ENCODE peak calls at places on chromosomes 3 and 15, in six cellular contexts. One of them, this sample, is unnamed.

GRCh38 chr3:113844622-113845222 is 6.1 kb downstream of the GRAMD1C start:
- DNase-seq in GM23338: peak; percentile 48
- DNase-seq in H1: no peak
- DNase-seq in K562: peak; percentile 15
- DNase-seq in GM12878: no peak
- DNase-seq in HepG2: peak; percentile 39
- DNase-seq in this sample: no peak

GRCh38 chr3:145936986-145937385 is 224.0 kb downstream of the PLOD2 start:
- DNase-seq in GM23338: no peak
- DNase-seq in H1: no peak
- DNase-seq in K562: no peak
- DNase-seq in GM12878: no peak
- DNase-seq in HepG2: no peak
- DNase-seq in this sample: no peak

GRCh38 chr15:68972201-68973065 is 42.1 kb upstream of the NOX5 start:
- DNase-seq in GM23338: no peak
- DNase-seq in H1: no peak
- DNase-seq in K562: peak; percentile 30
- DNase-seq in GM12878: no peak
- DNase-seq in HepG2: no peak
- DNase-seq in this sample: no peak

GRCh38 chr3:24359645-24360462 is 134.8 kb downstream of the THRB start:
- DNase-seq in GM23338: peak; percentile 36
- DNase-seq in H1: no peak
- DNase-seq in K562: peak; percentile 38
- DNase-seq in GM12878: no peak
- DNase-seq in HepG2: no peak
- DNase-seq in this sample: no peak

GRCh38 chr3:15345051-15345607 is 12.7 kb upstream of the SH3BP5 start:
- DNase-seq in GM23338: no peak
- DNase-seq in H1: no peak
- DNase-seq in K562: no peak
- DNase-seq in GM12878: no peak
- DNase-seq in HepG2: no peak
- DNase-seq in this sample: no peak

GRCh38 chr3:127183931-127184869 is 8.7 kb upstream of the PRR23E start:
- DNase-seq in GM23338: no peak
- DNase-seq in H1: peak; percentile 35
- DNase-seq in K562: no peak
- DNase-seq in GM12878: no peak
- DNase-seq in HepG2: no peak
- DNase-seq in this sample: no peak

GRCh38 chr15:63553388-63553791 is 43.8 kb upstream of the FBXL22 start:
- DNase-seq in GM23338: peak; percentile 67
- DNase-seq in H1: no peak
- DNase-seq in K562: no peak
- DNase-seq in GM12878: no peak
- DNase-seq in HepG2: no peak
- DNase-seq in this sample: no peak

GRCh38 chr3:126924458-126924857 is 58.5 kb upstream of the PLXNA1 start:
- DNase-seq in GM23338: no peak
- DNase-seq in H1: no peak
- DNase-seq in K562: no peak
- DNase-seq in GM12878: no peak
- DNase-seq in HepG2: no peak
- DNase-seq in this sample: no peak

GRCh38 chr3:134308350-134308891 is 57.8 kb upstream of the RYK start:
- DNase-seq in GM23338: peak; percentile 95
- DNase-seq in H1: peak; percentile 95
- DNase-seq in K562: peak; percentile 62
- DNase-seq in GM12878: peak; percentile 8
- DNase-seq in HepG2: peak; percentile 74
- DNase-seq in this sample: peak; percentile 92

GRCh38 chr3:176690470-176690869 is 506.8 kb downstream of the TBL1XR1 start:
- DNase-seq in GM23338: no peak
- DNase-seq in H1: no peak
- DNase-seq in K562: no peak
- DNase-seq in GM12878: no peak
- DNase-seq in HepG2: no peak
- DNase-seq in this sample: no peak

GRCh38 chr15:85831415-85832113 is 36.8 kb upstream of the KLHL25 start:
- DNase-seq in GM23338: peak; percentile 79
- DNase-seq in H1: peak; percentile 71
- DNase-seq in K562: peak; percentile 26
- DNase-seq in GM12878: no peak
- DNase-seq in HepG2: peak; percentile 47
- DNase-seq in this sample: peak; percentile 73

GRCh38 chr3:54891540-54891897 is 36.3 kb downstream of the LRTM1 start:
- DNase-seq in GM23338: no peak
- DNase-seq in H1: no peak
- DNase-seq in K562: peak; percentile 58
- DNase-seq in GM12878: no peak
- DNase-seq in HepG2: peak; percentile 42
- DNase-seq in this sample: no peak

GRCh38 chr3:120144267-120144666 is 50.0 kb upstream of the GSK3B start:
- DNase-seq in GM23338: peak; percentile 37
- DNase-seq in H1: no peak
- DNase-seq in K562: no peak
- DNase-seq in GM12878: no peak
- DNase-seq in HepG2: peak; percentile 39
- DNase-seq in this sample: peak; percentile 19

GRCh38 chr15:25783607-25784131 is 79.5 kb downstream of the ATP10A start:
- DNase-seq in GM23338: peak; percentile 88
- DNase-seq in H1: peak; percentile 95
- DNase-seq in K562: peak; percentile 57
- DNase-seq in GM12878: no peak
- DNase-seq in HepG2: no peak
- DNase-seq in this sample: peak; percentile 86

GRCh38 chr3:20700702-20701101 is 514.7 kb upstream of the SGO1 start:
- DNase-seq in GM23338: no peak
- DNase-seq in H1: no peak
- DNase-seq in K562: no peak
- DNase-seq in GM12878: no peak
- DNase-seq in HepG2: no peak
- DNase-seq in this sample: no peak

GRCh38 chr3:47314056-47314764 is 31.5 kb downstream of the KLHL18 start:
- DNase-seq in GM23338: no peak
- DNase-seq in H1: no peak
- DNase-seq in K562: no peak
- DNase-seq in GM12878: no peak
- DNase-seq in HepG2: no peak
- DNase-seq in this sample: no peak

GRCh38 chr3:160796813-160797164 is 40.8 kb downstream of the PPM1L start:
- DNase-seq in GM23338: no peak
- DNase-seq in H1: no peak
- DNase-seq in K562: no peak
- DNase-seq in GM12878: no peak
- DNase-seq in HepG2: peak; percentile 17
- DNase-seq in this sample: no peak

DNA sequence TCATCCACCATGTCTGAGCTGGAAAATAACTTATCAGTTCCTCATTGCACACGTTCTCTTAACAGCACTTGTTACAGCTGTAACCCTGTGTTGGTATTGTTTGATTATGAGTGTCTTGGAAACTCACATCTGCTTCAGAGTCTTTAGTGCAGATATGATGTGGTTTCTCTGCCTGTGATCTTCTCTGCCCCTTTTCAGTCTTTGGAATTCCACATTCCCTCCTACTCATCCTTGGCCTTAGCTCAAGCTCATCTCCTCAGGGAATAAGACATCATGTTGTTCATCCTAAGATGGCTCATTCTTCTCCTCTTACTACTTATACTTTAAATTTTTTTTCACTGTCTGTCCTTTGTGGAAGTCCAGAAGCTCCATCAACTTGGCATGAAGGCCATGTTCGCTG is 77.7 kb downstream of the SYNPR start:
- DNase-seq in GM23338: no peak
- DNase-seq in H1: no peak
- DNase-seq in K562: no peak
- DNase-seq in GM12878: no peak
- DNase-seq in HepG2: no peak
- DNase-seq in this sample: no peak
- TF ChIP-seq CREB1 in GM23338: no peak
- TF ChIP-seq CREB1 in H1: no peak
- TF ChIP-seq CREB1 in K562: no peak
- TF ChIP-seq CREB1 in GM12878: no peak
- TF ChIP-seq CREB1 in HepG2: no peak
- TF ChIP-seq CREB1 in this sample: no peak

GRCh38 chr3:94136133-94136532 is 73.3 kb downstream of the NSUN3 start:
- DNase-seq in GM23338: no peak
- DNase-seq in H1: no peak
- DNase-seq in K562: no peak
- DNase-seq in GM12878: no peak
- DNase-seq in HepG2: no peak
- DNase-seq in this sample: no peak

GRCh38 chr3:94132777-94133176 is 69.9 kb downstream of the NSUN3 start:
- DNase-seq in GM23338: peak; percentile 9
- DNase-seq in H1: no peak
- DNase-seq in K562: no peak
- DNase-seq in GM12878: no peak
- DNase-seq in HepG2: no peak
- DNase-seq in this sample: no peak

DNA sequence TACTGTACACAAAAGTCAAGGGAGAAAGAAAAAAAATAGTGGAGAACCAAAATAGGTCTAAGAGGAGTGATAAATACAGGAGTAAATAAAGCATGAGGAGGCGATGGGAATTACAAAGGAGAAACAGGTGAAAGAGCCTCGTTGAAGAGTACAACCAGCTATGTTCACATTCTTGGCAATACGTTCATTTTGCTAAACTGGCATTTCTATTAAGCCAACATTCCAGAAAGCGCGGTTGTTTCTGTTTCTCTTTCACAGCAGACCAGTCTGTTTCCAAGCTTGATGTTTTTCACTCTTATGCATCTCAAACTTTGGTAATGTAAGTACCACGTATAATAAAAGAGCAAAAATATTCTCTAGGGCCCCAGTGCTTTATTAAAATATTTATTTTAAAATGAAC is 74.5 kb downstream of the NSUN3 start:
- DNase-seq in GM23338: no peak
- DNase-seq in H1: no peak
- DNase-seq in K562: no peak
- DNase-seq in GM12878: no peak
- DNase-seq in HepG2: no peak
- DNase-seq in this sample: no peak
- TF ChIP-seq CREB1 in GM23338: no peak
- TF ChIP-seq CREB1 in H1: no peak
- TF ChIP-seq CREB1 in K562: no peak
- TF ChIP-seq CREB1 in GM12878: no peak
- TF ChIP-seq CREB1 in HepG2: no peak
- TF ChIP-seq CREB1 in this sample: no peak

DNA sequence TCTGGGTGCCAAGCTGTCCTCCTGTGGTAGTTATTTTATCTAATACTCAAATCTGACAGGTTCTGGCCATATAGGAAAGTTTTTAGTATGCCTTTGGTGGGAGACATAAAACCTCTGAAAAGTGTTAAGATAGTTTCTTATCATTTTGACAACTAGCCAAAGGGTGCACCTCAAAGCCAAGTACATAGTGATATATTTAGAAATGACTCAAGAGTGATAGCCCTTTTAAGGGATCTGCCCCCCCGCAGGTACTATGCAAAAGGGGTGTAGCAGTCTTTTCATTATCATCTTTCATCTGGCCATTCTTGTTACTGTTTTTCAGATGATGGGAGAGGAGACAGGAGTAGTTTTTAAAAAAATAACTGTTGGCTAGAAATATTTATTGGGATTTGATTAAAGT is 4.9 kb downstream of the PHLDB2 start:
- DNase-seq in GM23338: no peak
- DNase-seq in H1: no peak
- DNase-seq in K562: no peak
- DNase-seq in GM12878: no peak
- DNase-seq in HepG2: no peak
- DNase-seq in this sample: no peak
- TF ChIP-seq CREB1 in GM23338: no peak
- TF ChIP-seq CREB1 in H1: no peak
- TF ChIP-seq CREB1 in K562: no peak
- TF ChIP-seq CREB1 in GM12878: no peak
- TF ChIP-seq CREB1 in HepG2: no peak
- TF ChIP-seq CREB1 in this sample: no peak

DNA sequence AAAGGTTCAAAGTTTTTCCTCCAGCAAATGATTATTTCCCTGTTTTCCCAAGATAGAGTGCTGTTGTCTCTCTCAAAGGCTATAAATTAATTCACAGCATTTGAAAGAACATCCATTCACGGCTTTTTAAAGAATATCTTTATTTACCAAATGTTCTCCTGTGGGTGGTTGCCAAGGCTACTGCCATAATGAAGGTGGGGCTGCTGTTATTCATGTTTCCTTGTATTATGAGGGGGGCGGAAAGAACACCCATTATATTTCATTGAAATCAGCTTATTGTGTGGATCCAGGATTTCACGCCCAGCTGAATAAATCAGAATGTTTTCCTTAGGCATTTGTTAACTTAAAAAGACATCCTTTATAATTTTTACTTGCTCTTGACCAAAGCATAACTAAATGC is 10.1 kb downstream of the SRP14 start:
- DNase-seq in GM23338: no peak
- DNase-seq in H1: no peak
- DNase-seq in K562: no peak
- DNase-seq in GM12878: no peak
- DNase-seq in HepG2: no peak
- DNase-seq in this sample: no peak
- TF ChIP-seq CREB1 in GM23338: no peak
- TF ChIP-seq CREB1 in H1: no peak
- TF ChIP-seq CREB1 in K562: no peak
- TF ChIP-seq CREB1 in GM12878: no peak
- TF ChIP-seq CREB1 in HepG2: no peak
- TF ChIP-seq CREB1 in this sample: no peak

GRCh38 chr3:125381314-125381713 is 6.2 kb upstream of the ZNF148 start:
- DNase-seq in GM23338: no peak
- DNase-seq in H1: no peak
- DNase-seq in K562: no peak
- DNase-seq in GM12878: no peak
- DNase-seq in HepG2: no peak
- DNase-seq in this sample: no peak

GRCh38 chr3:125382323-125382722 is 7.2 kb upstream of the ZNF148 start:
- DNase-seq in GM23338: no peak
- DNase-seq in H1: no peak
- DNase-seq in K562: no peak
- DNase-seq in GM12878: no peak
- DNase-seq in HepG2: no peak
- DNase-seq in this sample: no peak

GRCh38 chr3:125379483-125379882 is 4.4 kb upstream of the ZNF148 start:
- DNase-seq in GM23338: no peak
- DNase-seq in H1: no peak
- DNase-seq in K562: no peak
- DNase-seq in GM12878: no peak
- DNase-seq in HepG2: no peak
- DNase-seq in this sample: no peak

GRCh38 chr3:125383744-125384143 is 8.6 kb upstream of the ZNF148 start:
- DNase-seq in GM23338: no peak
- DNase-seq in H1: no peak
- DNase-seq in K562: no peak
- DNase-seq in GM12878: no peak
- DNase-seq in HepG2: peak; percentile 25
- DNase-seq in this sample: no peak

DNA sequence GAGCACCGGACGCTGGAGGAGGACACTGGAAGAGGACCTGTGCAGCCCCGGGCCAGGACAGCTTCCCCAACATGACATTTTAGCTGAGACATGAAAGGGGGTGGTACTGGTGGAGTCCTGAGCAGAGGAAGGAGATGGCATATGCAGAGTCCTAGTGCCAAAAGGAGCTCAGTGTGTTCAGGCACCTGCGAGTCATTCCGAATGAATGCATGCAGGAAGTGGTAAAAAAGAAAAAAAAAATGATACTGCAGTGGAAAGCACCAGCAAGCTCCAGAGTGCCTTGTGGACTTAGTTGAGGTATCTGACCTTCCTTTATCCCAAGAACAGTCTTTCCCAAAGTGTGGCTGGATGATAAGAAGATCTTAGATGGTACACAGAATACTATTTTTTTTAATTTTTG is 6.6 kb upstream of the ZNF148 start:
- DNase-seq in GM23338: no peak
- DNase-seq in H1: no peak
- DNase-seq in K562: no peak
- DNase-seq in GM12878: peak; percentile 43
- DNase-seq in HepG2: no peak
- DNase-seq in this sample: no peak
- TF ChIP-seq CREB1 in GM23338: no peak
- TF ChIP-seq CREB1 in H1: no peak
- TF ChIP-seq CREB1 in K562: no peak
- TF ChIP-seq CREB1 in GM12878: no peak
- TF ChIP-seq CREB1 in HepG2: no peak
- TF ChIP-seq CREB1 in this sample: no peak